ENCODE peak calls at places on chromosomes 16 and 17, in ten cellular contexts. O is left ventricle myocardium inferior, Y is esophagus squamous epithelium, S is astrocyte of the spinal cord, L is globus pallidus, E is mammary epithelial cell, T is HAP-1, Z is substantia nigra, R is AG09309, K is amniotic epithelial cell. U is an unnamed sample.

GRCh38 chr17:47732399-47733046 is 513 bp upstream of the TBX21 start:
- DNase-seq in E (no peak), K (no peak), R (no peak), O (no peak), L (no peak), S (no peak), Z (no peak), Y (no peak), T (no peak), U (no peak)

GRCh38 chr16:16063685-16064084 is 114.3 kb downstream of the ABCC1 start:
- DNase-seq in K (no peak), Y (no peak), Z (no peak), T (no peak), S (no peak), E (no peak), O (no peak), L (no peak), R (no peak), U (no peak)

GRCh38 chr17:80716986-80717385 is 172.3 kb downstream of the RPTOR start:
- DNase-seq in K (no peak), O (no peak), L (no peak), Z (no peak), T (no peak), E (no peak), R (no peak), Y (no peak), S (no peak), U (no peak)

GRCh38 chr16:73047221-73047535 is 750 bp downstream of the ZFHX3 start:
- DNase-seq in T (no peak), L (no peak), Z (no peak), S (no peak), E (no peak), O (no peak), R (peak; percentile 71), Y (no peak), K (no peak), U (no peak)

GRCh38 chr17:16158721-16159120 is 56.6 kb downstream of the NCOR1 start:
- DNase-seq in O (no peak), T (no peak), Z (no peak), K (peak; percentile 57), S (no peak), Y (no peak), R (no peak), L (no peak), E (no peak), U (no peak)

GRCh38 chr17:57106107-57106835 is 21.2 kb downstream of the AKAP1 start:
- DNase-seq in Z (no peak), K (no peak), Y (no peak), S (no peak), T (peak; percentile 40), O (peak; percentile 41), L (no peak), E (no peak), R (no peak), U (no peak)

GRCh38 chr16:81357711-81358270 is 43.0 kb downstream of the GAN start:
- DNase-seq in O (no peak), Y (no peak), K (peak; percentile 66), S (peak; percentile 49), R (no peak), T (no peak), E (no peak), L (no peak), Z (no peak), U (no peak)

GRCh38 chr16:50627419-50627818 is 53.7 kb downstream of the SNX20 start:
- DNase-seq in Y (no peak), T (no peak), R (no peak), L (no peak), S (no peak), K (no peak), E (peak; percentile 16), Z (no peak), O (peak; percentile 50), U (no peak)

GRCh38 chr16:77298638-77299360 is 99.6 kb downstream of the SYCE1L start:
- DNase-seq in S (peak; percentile 96), E (peak; percentile 92), O (no peak), Y (no peak), K (peak; percentile 95), Z (no peak), L (no peak), T (no peak), R (peak; percentile 89), U (no peak)

GRCh38 chr17:42081516-42082129 is 16.6 kb downstream of the ZNF385C start:
- DNase-seq in O (no peak), L (no peak), R (no peak), E (no peak), Y (no peak), S (no peak), K (no peak), T (no peak), Z (no peak), U (no peak)

GRCh38 chr17:5584971-5585794 is 874 bp upstream of the NLRP1 start:
- DNase-seq in L (peak; percentile 39), S (peak; percentile 65), T (no peak), R (peak; percentile 75), Z (no peak), O (peak; percentile 26), Y (no peak), E (peak; percentile 88), K (peak; percentile 86), U (no peak)

GRCh38 chr17:55769625-55770000 is 18.8 kb downstream of the PCTP start:
- DNase-seq in Y (no peak), E (peak; percentile 74), Z (no peak), K (peak; percentile 83), S (peak; percentile 47), L (no peak), R (peak; percentile 61), T (no peak), O (no peak), U (no peak)

GRCh38 chr16:1991135-1991551 is 1.4 kb downstream of the SYNGR3 start:
- DNase-seq in E (no peak), T (no peak), L (no peak), Y (no peak), S (no peak), K (no peak), Z (no peak), R (no peak), O (no peak), U (no peak)

GRCh38 chr16:55323637-55324490 is at the start of gene IRX6:
- DNase-seq in Z (no peak), E (peak; percentile 37), Y (no peak), K (no peak), S (no peak), R (peak; percentile 5), O (peak; percentile 51), L (no peak), T (peak; percentile 75), U (no peak)

GRCh38 chr17:41777157-41777578 is 9.3 kb downstream of the JUP start:
- DNase-seq in R (no peak), L (no peak), Y (no peak), S (no peak), O (peak; percentile 77), K (no peak), E (no peak), T (no peak), Z (no peak), U (no peak)

GRCh38 chr16:57041182-57042156 is 50.9 kb upstream of the CPNE2 start:
- DNase-seq in Z (no peak), E (no peak), Y (no peak), R (no peak), K (no peak), O (no peak), T (no peak), L (no peak), S (no peak), U (no peak)

GRCh38 chr16:80824623-80825364 is 20.4 kb upstream of the CDYL2 start:
- DNase-seq in Z (no peak), R (peak; percentile 23), S (peak; percentile 80), Y (no peak), O (no peak), E (peak; percentile 24), T (peak; percentile 36), K (peak; percentile 55), L (no peak), U (no peak)

GRCh38 chr16:88810166-88810867 is 1.4 kb downstream of the APRT start:
- DNase-seq in Y (no peak), T (peak; percentile 67), E (peak; percentile 26), K (no peak), R (no peak), Z (no peak), O (no peak), S (no peak), L (no peak), U (no peak)

GRCh38 chr17:67221062-67221998 is 23.7 kb downstream of the HELZ start:
- DNase-seq in R (no peak), T (peak; percentile 79), K (peak; percentile 16), Y (no peak), E (peak; percentile 44), S (no peak), L (peak; percentile 37), O (no peak), Z (no peak), U (no peak)

GRCh38 chr16:30876867-30877266 is 17.0 kb downstream of the BCL7C start:
- DNase-seq in Z (no peak), O (no peak), R (no peak), S (no peak), Y (no peak), K (no peak), T (peak; percentile 55), E (no peak), L (no peak), U (no peak)

GRCh38 chr16:78563905-78564304 is 464.5 kb downstream of the WWOX start:
- DNase-seq in T (no peak), R (no peak), O (no peak), L (no peak), E (peak; percentile 20), Y (no peak), K (no peak), S (no peak), Z (no peak), U (no peak)

GRCh38 chr17:44997733-44998520 is 29.8 kb upstream of the C1QL1 start:
- DNase-seq in K (peak; percentile 70), Z (no peak), S (no peak), T (no peak), E (no peak), L (no peak), O (peak; percentile 40), R (no peak), Y (no peak), U (no peak)

GRCh38 chr17:12627177-12627629 is 38.5 kb upstream of the MYOCD start:
- DNase-seq in S (peak; percentile 92), Z (no peak), Y (no peak), T (no peak), L (no peak), K (peak; percentile 97), R (peak; percentile 88), O (no peak), E (no peak), U (no peak)

GRCh38 chr16:4911831-4912422 is 25.0 kb downstream of the PPL start:
- DNase-seq in S (no peak), O (no peak), K (peak; percentile 91), L (no peak), Z (no peak), Y (no peak), R (peak; percentile 10), T (no peak), E (peak; percentile 21), U (no peak)

GRCh38 chr16:68902376-68903345 is 59.3 kb downstream of the TANGO6 start:
- DNase-seq in O (no peak), R (peak; percentile 18), S (peak; percentile 69), E (peak; percentile 66), Z (no peak), T (peak; percentile 67), K (peak; percentile 55), L (peak; percentile 70), Y (no peak), U (no peak)

GRCh38 chr17:46810837-46811236 is 7.7 kb downstream of the WNT3 start:
- DNase-seq in S (no peak), L (no peak), O (no peak), Z (no peak), K (no peak), T (no peak), Y (no peak), E (no peak), R (no peak), U (no peak)

GRCh38 chr17:63150994-63151464 is 185.0 kb downstream of the TANC2 start:
- DNase-seq in T (peak; percentile 57), R (no peak), S (peak; percentile 69), O (no peak), Y (no peak), L (peak; percentile 66), E (no peak), Z (peak; percentile 6), K (no peak), U (no peak)

GRCh38 chr16:5058476-5058875 is 7.3 kb downstream of the C16orf89 start:
- DNase-seq in R (no peak), Y (no peak), Z (no peak), S (no peak), K (no peak), L (no peak), T (peak; percentile 45), E (no peak), O (no peak), U (no peak)